ENCODE peak calls at places on chromosomes 6 and 20, in six cellular contexts. One of them, this sample, is unnamed.

GRCh38 chr6:5638666-5639065 is 368.1 kb downstream of the NRN1 start:
- DNase-seq in A549: no peak
- DNase-seq in kidney: no peak
- DNase-seq in heart right ventricle: peak
- DNase-seq in body of pancreas: no peak
- DNase-seq in prostate gland: no peak
- DNase-seq in this sample: no peak

GRCh38 chr6:71457883-71458282 is 169.3 kb downstream of the OGFRL1 start:
- DNase-seq in kidney: peak
- DNase-seq in body of pancreas: peak
- DNase-seq in A549: no peak
- DNase-seq in heart right ventricle: no peak
- DNase-seq in prostate gland: no peak
- DNase-seq in this sample: peak

GRCh38 chr20:2794866-2795447 is 5.5 kb downstream of the CPXM1 start:
- DNase-seq in A549: no peak
- DNase-seq in body of pancreas: no peak
- DNase-seq in heart right ventricle: no peak
- DNase-seq in kidney: no peak
- DNase-seq in prostate gland: no peak
- DNase-seq in this sample: no peak

GRCh38 chr6:89323461-89324098 is 8.5 kb upstream of the GABRR2 start:
- DNase-seq in prostate gland: no peak
- DNase-seq in body of pancreas: no peak
- DNase-seq in kidney: no peak
- DNase-seq in A549: no peak
- DNase-seq in heart right ventricle: no peak
- DNase-seq in this sample: no peak

GRCh38 chr20:46830886-46831632 is 63.6 kb upstream of the EYA2 start:
- DNase-seq in kidney: no peak
- DNase-seq in A549: no peak
- DNase-seq in body of pancreas: no peak
- DNase-seq in prostate gland: no peak
- DNase-seq in heart right ventricle: no peak
- DNase-seq in this sample: peak

GRCh38 chr6:43368517-43369160 is 808 bp downstream of the ZNF318 start:
- DNase-seq in kidney: peak
- DNase-seq in A549: peak
- DNase-seq in heart right ventricle: peak
- DNase-seq in prostate gland: peak
- DNase-seq in body of pancreas: peak
- DNase-seq in this sample: no peak

GRCh38 chr6:51049983-51050877 is 231.6 kb downstream of the TFAP2B start:
- DNase-seq in prostate gland: no peak
- DNase-seq in A549: no peak
- DNase-seq in body of pancreas: no peak
- DNase-seq in heart right ventricle: no peak
- DNase-seq in kidney: no peak
- DNase-seq in this sample: no peak

GRCh38 chr20:36179170-36179945 is 24.8 kb downstream of the EPB41L1 start:
- DNase-seq in body of pancreas: no peak
- DNase-seq in heart right ventricle: no peak
- DNase-seq in kidney: peak
- DNase-seq in A549: no peak
- DNase-seq in prostate gland: no peak
- DNase-seq in this sample: no peak

GRCh38 chr20:56414842-56415765 is 3.0 kb downstream of the CASS4 start:
- DNase-seq in body of pancreas: no peak
- DNase-seq in A549: no peak
- DNase-seq in kidney: no peak
- DNase-seq in prostate gland: no peak
- DNase-seq in heart right ventricle: no peak
- DNase-seq in this sample: no peak

GRCh38 chr6:146803601-146804000 is 204.8 kb downstream of the ADGB start:
- DNase-seq in prostate gland: no peak
- DNase-seq in A549: no peak
- DNase-seq in kidney: no peak
- DNase-seq in body of pancreas: peak
- DNase-seq in heart right ventricle: peak
- DNase-seq in this sample: no peak

GRCh38 chr20:58019850-58020625 is 208.4 kb downstream of the ANKRD60 start:
- DNase-seq in prostate gland: no peak
- DNase-seq in A549: no peak
- DNase-seq in body of pancreas: no peak
- DNase-seq in heart right ventricle: no peak
- DNase-seq in kidney: no peak
- DNase-seq in this sample: no peak

GRCh38 chr20:35252037-35252461 is 25.6 kb downstream of the MMP24 start:
- DNase-seq in kidney: no peak
- DNase-seq in prostate gland: no peak
- DNase-seq in body of pancreas: no peak
- DNase-seq in A549: no peak
- DNase-seq in heart right ventricle: no peak
- DNase-seq in this sample: peak

GRCh38 chr6:89145962-89146747 is at the start of gene PM20D2:
- DNase-seq in heart right ventricle: peak
- DNase-seq in A549: peak
- DNase-seq in body of pancreas: peak
- DNase-seq in prostate gland: peak
- DNase-seq in kidney: peak
- DNase-seq in this sample: peak

GRCh38 chr6:90490030-90490429 is 96.8 kb downstream of the MAP3K7 start:
- DNase-seq in prostate gland: no peak
- DNase-seq in A549: no peak
- DNase-seq in body of pancreas: no peak
- DNase-seq in heart right ventricle: no peak
- DNase-seq in kidney: no peak
- DNase-seq in this sample: no peak

GRCh38 chr20:17890330-17890729 is 78.3 kb downstream of the SNX5 start:
- DNase-seq in A549: no peak
- DNase-seq in prostate gland: no peak
- DNase-seq in kidney: no peak
- DNase-seq in heart right ventricle: no peak
- DNase-seq in body of pancreas: no peak
- DNase-seq in this sample: no peak

GRCh38 chr20:17887331-17888030 is 81.1 kb downstream of the SNX5 start:
- DNase-seq in heart right ventricle: no peak
- DNase-seq in prostate gland: no peak
- DNase-seq in body of pancreas: no peak
- DNase-seq in kidney: no peak
- DNase-seq in A549: no peak
- DNase-seq in this sample: no peak

GRCh38 chr20:17888044-17888443 is 80.5 kb downstream of the SNX5 start:
- DNase-seq in A549: peak
- DNase-seq in heart right ventricle: no peak
- DNase-seq in prostate gland: no peak
- DNase-seq in kidney: no peak
- DNase-seq in body of pancreas: no peak
- DNase-seq in this sample: no peak

GRCh38 chr20:17885544-17885943 is 83.0 kb downstream of the SNX5 start:
- DNase-seq in heart right ventricle: no peak
- DNase-seq in prostate gland: no peak
- DNase-seq in kidney: no peak
- DNase-seq in body of pancreas: no peak
- DNase-seq in A549: no peak
- DNase-seq in this sample: no peak

GRCh38 chr20:17889226-17889625 is 79.4 kb downstream of the SNX5 start:
- DNase-seq in body of pancreas: no peak
- DNase-seq in A549: peak
- DNase-seq in heart right ventricle: no peak
- DNase-seq in prostate gland: no peak
- DNase-seq in kidney: no peak
- DNase-seq in this sample: peak
- TF ChIP-seq CTCF in body of pancreas: no peak
- TF ChIP-seq CTCF in A549: no peak
- TF ChIP-seq CTCF in heart right ventricle: no peak
- TF ChIP-seq CTCF in prostate gland: no peak
- TF ChIP-seq CTCF in kidney: no peak
- TF ChIP-seq CTCF in this sample: peak

GRCh38 chr20:60148885-60149284 is 190.7 kb downstream of the CDH26 start:
- DNase-seq in heart right ventricle: no peak
- DNase-seq in kidney: no peak
- DNase-seq in body of pancreas: no peak
- DNase-seq in prostate gland: no peak
- DNase-seq in A549: no peak
- DNase-seq in this sample: no peak

GRCh38 chr20:60147004-60147403 is 188.8 kb downstream of the CDH26 start:
- DNase-seq in A549: no peak
- DNase-seq in kidney: no peak
- DNase-seq in heart right ventricle: no peak
- DNase-seq in body of pancreas: no peak
- DNase-seq in prostate gland: no peak
- DNase-seq in this sample: no peak

DNA sequence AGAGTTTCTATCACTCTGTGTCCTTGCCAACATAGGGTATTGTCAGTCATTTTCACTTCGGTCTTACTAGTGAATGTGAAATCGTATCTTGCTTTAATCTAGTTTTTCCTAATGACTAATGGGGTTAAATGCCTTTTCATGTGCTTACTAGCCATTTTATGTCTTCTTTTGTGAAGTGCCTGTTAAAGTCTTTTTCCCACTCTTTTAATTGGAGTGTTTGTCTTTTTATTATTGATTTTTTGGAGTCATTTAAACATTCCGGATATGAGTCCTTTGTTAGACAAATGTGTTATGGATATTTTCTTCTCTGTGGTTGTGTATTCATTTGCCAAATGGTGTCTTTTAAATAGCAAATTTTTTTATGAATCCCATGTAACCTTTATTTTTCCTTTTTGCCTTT is 194.6 kb downstream of the CDH26 start:
- DNase-seq in kidney: no peak
- DNase-seq in A549: no peak
- DNase-seq in body of pancreas: no peak
- DNase-seq in heart right ventricle: no peak
- DNase-seq in prostate gland: no peak
- DNase-seq in this sample: no peak
- H3K4me3 ChIP-seq in kidney: no peak
- H3K4me3 ChIP-seq in A549: no peak
- H3K4me3 ChIP-seq in body of pancreas: no peak
- H3K4me3 ChIP-seq in heart right ventricle: no peak
- H3K4me3 ChIP-seq in prostate gland: no peak
- H3K4me3 ChIP-seq in this sample: no peak

DNA sequence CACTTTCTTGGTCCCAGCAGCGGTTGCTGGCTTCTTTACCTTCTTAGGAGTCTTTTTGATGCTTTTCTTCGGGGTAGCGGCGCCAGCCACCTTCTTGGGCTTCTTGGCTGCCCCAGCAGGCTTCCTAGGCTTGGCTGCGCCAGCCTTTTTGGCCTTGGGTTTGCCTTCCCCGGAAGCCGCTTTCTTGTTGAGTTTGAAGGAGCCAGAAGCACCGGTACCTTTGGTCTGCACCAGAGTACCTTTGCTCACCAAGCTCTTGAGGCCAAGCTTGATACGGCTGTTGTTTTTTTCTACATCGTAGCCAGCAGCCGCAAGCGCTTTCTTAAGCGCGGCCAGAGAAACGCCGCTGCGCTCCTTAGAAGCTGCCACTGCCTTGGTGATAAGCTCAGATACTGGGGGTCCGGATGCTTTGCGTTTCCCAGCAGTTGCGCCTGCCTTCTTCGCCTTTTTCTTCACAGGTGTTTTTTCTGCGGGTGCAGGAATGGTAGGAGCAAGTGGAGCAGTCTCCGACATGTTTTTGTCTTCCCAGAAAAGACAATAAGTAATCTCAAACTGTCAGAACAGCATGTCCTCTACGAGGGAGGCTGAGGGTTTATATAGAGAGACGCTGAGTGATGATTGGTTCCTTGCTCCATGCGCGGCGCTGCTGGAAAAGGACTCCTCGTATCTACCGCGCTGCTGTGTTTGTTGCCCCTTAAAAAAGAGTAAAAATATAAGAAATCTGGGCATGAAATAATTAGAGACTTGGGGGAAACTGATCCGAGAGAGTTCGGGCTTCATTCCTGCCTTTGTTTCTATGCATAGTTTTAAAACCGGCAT is 130.4 kb upstream of the BTN3A2 start:
- DNase-seq in kidney: no peak
- DNase-seq in A549: peak
- DNase-seq in body of pancreas: no peak
- DNase-seq in heart right ventricle: no peak
- DNase-seq in prostate gland: peak
- DNase-seq in this sample: peak
- TF ChIP-seq CTCF in kidney: no peak
- TF ChIP-seq CTCF in A549: no peak
- TF ChIP-seq CTCF in body of pancreas: no peak
- TF ChIP-seq CTCF in heart right ventricle: no peak
- TF ChIP-seq CTCF in prostate gland: no peak
- TF ChIP-seq CTCF in this sample: no peak

GRCh38 chr20:38673261-38673660 is 51.0 kb upstream of the SLC32A1 start:
- DNase-seq in prostate gland: no peak
- DNase-seq in A549: no peak
- DNase-seq in body of pancreas: no peak
- DNase-seq in heart right ventricle: no peak
- DNase-seq in kidney: no peak
- DNase-seq in this sample: no peak

GRCh38 chr20:38673731-38674177 is 50.5 kb upstream of the SLC32A1 start:
- DNase-seq in kidney: no peak
- DNase-seq in A549: no peak
- DNase-seq in prostate gland: no peak
- DNase-seq in heart right ventricle: no peak
- DNase-seq in body of pancreas: no peak
- DNase-seq in this sample: peak

GRCh38 chr20:38676576-38676975 is 47.7 kb upstream of the SLC32A1 start:
- DNase-seq in heart right ventricle: no peak
- DNase-seq in kidney: no peak
- DNase-seq in body of pancreas: no peak
- DNase-seq in prostate gland: no peak
- DNase-seq in A549: no peak
- DNase-seq in this sample: no peak

GRCh38 chr20:38672504-38672903 is 51.8 kb upstream of the SLC32A1 start:
- DNase-seq in A549: no peak
- DNase-seq in body of pancreas: no peak
- DNase-seq in heart right ventricle: no peak
- DNase-seq in prostate gland: no peak
- DNase-seq in kidney: no peak
- DNase-seq in this sample: no peak

GRCh38 chr20:38674178-38675133 is 49.8 kb upstream of the SLC32A1 start:
- DNase-seq in prostate gland: no peak
- DNase-seq in A549: no peak
- DNase-seq in heart right ventricle: peak
- DNase-seq in kidney: no peak
- DNase-seq in body of pancreas: peak
- DNase-seq in this sample: peak
- H3K4me3 ChIP-seq in prostate gland: peak
- H3K4me3 ChIP-seq in A549: no peak
- H3K4me3 ChIP-seq in heart right ventricle: peak
- H3K4me3 ChIP-seq in kidney: peak
- H3K4me3 ChIP-seq in body of pancreas: no peak
- H3K4me3 ChIP-seq in this sample: peak

DNA sequence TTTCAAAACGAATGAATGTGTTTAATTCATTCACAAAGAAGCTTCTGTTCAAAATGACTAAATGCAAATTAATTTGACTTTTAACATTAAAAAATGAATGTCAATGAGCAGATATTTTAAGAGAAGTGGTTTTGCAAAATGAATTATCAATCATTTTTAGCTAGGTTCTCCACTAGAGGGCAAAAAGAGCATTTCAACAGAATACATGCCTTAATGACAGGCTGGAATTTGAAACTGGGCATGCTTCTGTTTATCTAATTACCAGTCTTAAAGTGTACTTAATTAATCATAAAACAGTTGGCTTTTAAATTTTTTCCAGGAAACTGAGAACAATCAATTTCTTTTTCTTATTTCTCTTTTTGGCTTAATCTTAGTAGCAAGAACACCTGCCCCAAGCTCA is 63.8 kb upstream of the TINAG start:
- DNase-seq in A549: peak
- DNase-seq in body of pancreas: no peak
- DNase-seq in kidney: no peak
- DNase-seq in prostate gland: no peak
- DNase-seq in heart right ventricle: no peak
- DNase-seq in this sample: peak
- TF ChIP-seq CTCF in A549: peak
- TF ChIP-seq CTCF in body of pancreas: no peak
- TF ChIP-seq CTCF in kidney: peak
- TF ChIP-seq CTCF in prostate gland: peak
- TF ChIP-seq CTCF in heart right ventricle: peak
- TF ChIP-seq CTCF in this sample: peak